ENCODE peak calls at places on chromosome 3, in nine cellular contexts. M, A, J, P, V, S, U, G and I are unnamed samples.

GRCh38 chr3:67037615-67038014 is 39.5 kb downstream of the KBTBD8 start:
- DNase-seq in M (no peak), A (no peak), J (no peak), P (no peak), V (no peak), S (no peak), U (no peak), G (peak; percentile 35), I (no peak)

GRCh38 chr3:132352556-132353143 is 35.4 kb downstream of the ACP3 start:
- DNase-seq in M (peak; percentile 51), A (peak; percentile 57), J (peak; percentile 51), P (peak; percentile 64), V (peak; percentile 45), S (peak; percentile 47), U (peak; percentile 54), G (peak; percentile 68), I (peak; percentile 76)

GRCh38 chr3:48222616-48223513 is at the start of gene CAMP:
- DNase-seq in M (peak; percentile 41), A (no peak), J (no peak), P (no peak), V (peak; percentile 35), S (no peak), U (no peak), G (peak; percentile 30), I (no peak)

GRCh38 chr3:126971891-126972351 is 11.0 kb upstream of the PLXNA1 start:
- DNase-seq in M (peak; percentile 79), A (no peak), J (no peak), P (peak; percentile 89), V (peak; percentile 69), S (no peak), U (peak; percentile 73), G (peak; percentile 61), I (no peak)

GRCh38 chr3:141682007-141682406 is 56.1 kb upstream of the RNF7 start:
- DNase-seq in M (no peak), A (no peak), J (no peak), P (no peak), V (no peak), S (no peak), U (no peak), G (no peak), I (no peak)

GRCh38 chr3:5707794-5708193 is 520.3 kb downstream of the EDEM1 start:
- DNase-seq in M (no peak), A (no peak), J (no peak), P (no peak), V (no peak), S (no peak), U (no peak), G (no peak), I (no peak)

GRCh38 chr3:146375214-146375613 is 94.1 kb downstream of the PLSCR2 start:
- DNase-seq in M (peak; percentile 18), A (no peak), J (no peak), P (no peak), V (no peak), S (no peak), U (no peak), G (peak; percentile 19), I (no peak)

GRCh38 chr3:14793126-14793857 is 25.5 kb upstream of the FGD5 start:
- DNase-seq in M (no peak), A (no peak), J (no peak), P (no peak), V (peak; percentile 32), S (no peak), U (no peak), G (no peak), I (no peak)

GRCh38 chr3:99842826-99843589 is 25.3 kb downstream of the CMSS1 start:
- DNase-seq in M (peak; percentile 42), A (peak; percentile 59), J (peak; percentile 58), P (peak; percentile 57), V (no peak), S (no peak), U (peak; percentile 44), G (peak; percentile 73), I (no peak)

GRCh38 chr3:132038198-132038825 is 3.5 kb upstream of the CPNE4 start:
- DNase-seq in M (no peak), A (peak; percentile 42), J (peak; percentile 12), P (peak; percentile 24), V (no peak), S (no peak), U (peak; percentile 8), G (peak; percentile 23), I (no peak)

GRCh38 chr3:138371070-138371950 is 22.9 kb downstream of the MRAS start:
- DNase-seq in M (no peak), A (no peak), J (no peak), P (no peak), V (no peak), S (no peak), U (no peak), G (no peak), I (no peak)

GRCh38 chr3:182484184-182484583 is 309.1 kb upstream of the ATP11B start:
- DNase-seq in M (no peak), A (no peak), J (no peak), P (no peak), V (no peak), S (no peak), U (no peak), G (no peak), I (no peak)

GRCh38 chr3:152083058-152083457 is 185.7 kb upstream of the MBNL1 start:
- DNase-seq in M (no peak), A (no peak), J (no peak), P (no peak), V (no peak), S (no peak), U (no peak), G (no peak), I (no peak)

GRCh38 chr3:141782386-141782932 is 19.3 kb downstream of the GRK7 start:
- DNase-seq in M (no peak), A (peak; percentile 4), J (no peak), P (peak; percentile 29), V (no peak), S (no peak), U (no peak), G (no peak), I (no peak)

GRCh38 chr3:77456881-77457280 is 417.0 kb downstream of the ROBO2 start:
- DNase-seq in M (no peak), A (no peak), J (peak; percentile 41), P (no peak), V (no peak), S (no peak), U (no peak), G (no peak), I (no peak)

GRCh38 chr3:14721126-14721864 is 46.4 kb downstream of the C3orf20 start:
- DNase-seq in M (no peak), A (no peak), J (no peak), P (no peak), V (no peak), S (no peak), U (no peak), G (no peak), I (no peak)

GRCh38 chr3:133192967-133193366 is 154.8 kb downstream of the TMEM108 start:
- DNase-seq in M (no peak), A (no peak), J (no peak), P (no peak), V (no peak), S (no peak), U (peak; percentile 6), G (no peak), I (no peak)

GRCh38 chr3:17632401-17633100 is 109.9 kb downstream of the TBC1D5 start:
- DNase-seq in M (peak; percentile 55), A (peak; percentile 57), J (no peak), P (peak; percentile 74), V (no peak), S (peak; percentile 3), U (peak; percentile 51), G (peak; percentile 83), I (no peak)

GRCh38 chr3:71997066-71997653 is 212.2 kb upstream of the PROK2 start:
- DNase-seq in M (no peak), A (no peak), J (no peak), P (no peak), V (no peak), S (no peak), U (no peak), G (peak; percentile 7), I (no peak)